ENCODE peak calls at places on chromosomes 16 and 17, in ten cellular contexts. T is AG10803, V is A549, Z is body of pancreas, A is tibial artery, F is right atrium auricular region, B is fibroblast of lung, O is tibial nerve, J is heart left ventricle, M is AG04450. U is an unnamed sample.

GRCh38 chr17:31467502-31468256 is 76.2 kb downstream of the RAB11FIP4 start:
- DNase-seq in T (no peak), V (no peak), Z (peak; percentile 44), A (no peak), F (no peak), B (no peak), O (no peak), J (no peak), M (no peak), U (no peak)

GRCh38 chr17:57735707-57736106 is 9.4 kb downstream of the CCDC182 start:
- DNase-seq in T (no peak), V (peak; percentile 42), Z (no peak), A (no peak), F (no peak), B (no peak), O (no peak), J (no peak), M (no peak), U (no peak)

GRCh38 chr17:47270946-47271705 is 17.5 kb downstream of the ITGB3 start:
- DNase-seq in T (no peak), V (no peak), Z (no peak), A (no peak), F (no peak), B (no peak), O (no peak), J (no peak), M (no peak), U (no peak)

GRCh38 chr17:16889088-16889465 is 82.8 kb downstream of the TNFRSF13B start:
- DNase-seq in T (no peak), V (no peak), Z (no peak), A (no peak), F (peak; percentile 26), B (no peak), O (no peak), J (no peak), M (no peak), U (no peak)

GRCh38 chr16:64321881-64322280 is 800.0 kb downstream of the CDH11 start:
- DNase-seq in T (no peak), V (no peak), Z (no peak), A (no peak), F (no peak), B (no peak), O (no peak), J (no peak), M (no peak), U (no peak)

GRCh38 chr16:69396187-69397061 is 10.6 kb upstream of the TERF2 start:
- DNase-seq in T (peak; percentile 97), V (peak; percentile 97), Z (peak; percentile 86), A (peak; percentile 80), F (peak; percentile 87), B (peak; percentile 84), O (peak; percentile 57), J (no peak), M (peak; percentile 92), U (peak; percentile 98)

GRCh38 chr17:17469996-17470395 is 6.8 kb upstream of the MED9 start:
- DNase-seq in T (no peak), V (no peak), Z (no peak), A (no peak), F (no peak), B (no peak), O (no peak), J (no peak), M (no peak), U (no peak)

GRCh38 chr17:10032142-10032541 is 127.1 kb upstream of the RCVRN start:
- DNase-seq in T (peak; percentile 31), V (no peak), Z (no peak), A (no peak), F (no peak), B (peak; percentile 1), O (no peak), J (no peak), M (no peak), U (no peak)

GRCh38 chr16:82824408-82824807 is 197.6 kb downstream of the CDH13 start:
- DNase-seq in T (no peak), V (peak; percentile 4), Z (no peak), A (no peak), F (no peak), B (peak; percentile 14), O (no peak), J (no peak), M (no peak), U (peak; percentile 20)

GRCh38 chr17:31869797-31870568 is 10.9 kb upstream of the COPRS start:
- DNase-seq in T (peak; percentile 13), V (no peak), Z (no peak), A (no peak), F (no peak), B (no peak), O (no peak), J (no peak), M (no peak), U (no peak)

GRCh38 chr17:38749222-38750043 is 1.3 kb upstream of the PCGF2 start:
- DNase-seq in T (peak; percentile 50), V (peak; percentile 92), Z (peak; percentile 64), A (peak; percentile 92), F (peak; percentile 91), B (peak; percentile 74), O (peak; percentile 77), J (peak; percentile 95), M (no peak), U (peak; percentile 66)

GRCh38 chr16:66905633-66906539 is 12.8 kb downstream of the CDH16 start:
- DNase-seq in T (no peak), V (no peak), Z (peak; percentile 57), A (no peak), F (no peak), B (no peak), O (no peak), J (peak; percentile 88), M (no peak), U (peak; percentile 36)

GRCh38 chr16:88759245-88759975 is 25.6 kb downstream of the PIEZO1 start:
- DNase-seq in T (no peak), V (no peak), Z (no peak), A (no peak), F (no peak), B (peak; percentile 28), O (no peak), J (no peak), M (no peak), U (peak; percentile 66)

GRCh38 chr17:41816637-41817320 is 4.0 kb downstream of the FKBP10 start:
- DNase-seq in T (no peak), V (no peak), Z (no peak), A (no peak), F (no peak), B (no peak), O (no peak), J (no peak), M (no peak), U (no peak)

GRCh38 chr17:32588982-32589381 is 102.2 kb downstream of the CDK5R1 start:
- DNase-seq in T (no peak), V (peak; percentile 34), Z (no peak), A (no peak), F (no peak), B (no peak), O (no peak), J (no peak), M (no peak), U (peak; percentile 5)

GRCh38 chr17:7122386-7122785 is 7.8 kb upstream of the ASGR2 start:
- DNase-seq in T (no peak), V (no peak), Z (no peak), A (no peak), F (no peak), B (no peak), O (no peak), J (no peak), M (no peak), U (peak; percentile 80)
- H3K4me3 ChIP-seq in T (no peak overlapping the region), V (no peak overlapping the region), Z (no peak overlapping the region), A (no peak overlapping the region), F (no peak overlapping the region), B (no peak overlapping the region), O (no peak overlapping the region), J (no peak overlapping the region), M (no peak overlapping the region), U (no peak overlapping the region)

DNA sequence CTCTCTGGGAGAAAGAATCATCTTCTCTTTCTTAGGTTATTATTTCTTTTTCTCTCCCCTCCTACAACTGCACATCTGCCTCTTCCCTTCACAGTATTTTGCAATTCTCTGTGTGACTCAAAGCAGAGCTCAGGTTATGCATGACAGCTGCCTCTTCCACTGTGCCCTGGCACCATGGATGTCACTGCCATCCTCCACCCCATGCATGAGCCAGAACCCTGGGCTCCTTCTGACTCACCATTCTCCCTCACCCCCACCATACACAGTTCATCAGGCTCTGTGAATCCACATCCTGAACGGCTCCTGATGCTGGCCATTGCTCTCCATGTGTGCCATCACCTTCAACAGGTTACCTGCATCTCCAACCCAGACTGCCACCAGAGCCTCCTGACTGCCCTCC is 23.9 kb downstream of the CA10 start:
- DNase-seq in T (no peak), V (no peak), Z (no peak), A (no peak), F (no peak), B (no peak), O (no peak), J (no peak), M (no peak), U (no peak)
- TF ChIP-seq CTCF in T (no peak), V (no peak), Z (no peak), A (no peak), F (no peak), B (no peak), O (no peak), J (no peak), M (no peak), U (no peak)

DNA sequence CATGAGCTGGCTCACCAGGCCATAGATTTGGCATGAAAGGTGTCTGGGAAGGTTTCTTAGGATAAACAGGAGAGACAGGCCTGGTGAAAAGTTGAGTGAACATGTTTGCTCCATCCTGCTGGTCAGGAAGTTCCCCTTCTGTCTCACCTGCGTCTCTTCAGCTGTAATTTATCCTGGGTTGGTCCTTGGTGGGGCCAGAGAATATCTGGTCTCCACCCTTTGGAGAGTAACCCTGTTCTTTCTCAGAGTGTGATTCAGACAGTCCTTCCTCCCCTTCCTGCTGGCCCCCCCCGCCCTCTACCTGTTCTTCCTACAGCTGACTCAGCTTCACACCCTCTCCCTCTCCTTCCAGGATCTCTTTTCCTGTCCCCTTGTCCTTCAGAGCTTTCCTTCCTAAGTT is 17.1 kb downstream of the MINK1 start:
- DNase-seq in T (no peak), V (no peak), Z (no peak), A (no peak), F (no peak), B (no peak), O (no peak), J (no peak), M (no peak), U (no peak)
- H3K4me3 ChIP-seq in T (no peak overlapping the region), V (no peak overlapping the region), Z (no peak overlapping the region), A (no peak overlapping the region), F (no peak overlapping the region), B (no peak overlapping the region), O (no peak overlapping the region), J (no peak overlapping the region), M (no peak overlapping the region), U (no peak overlapping the region)

DNA sequence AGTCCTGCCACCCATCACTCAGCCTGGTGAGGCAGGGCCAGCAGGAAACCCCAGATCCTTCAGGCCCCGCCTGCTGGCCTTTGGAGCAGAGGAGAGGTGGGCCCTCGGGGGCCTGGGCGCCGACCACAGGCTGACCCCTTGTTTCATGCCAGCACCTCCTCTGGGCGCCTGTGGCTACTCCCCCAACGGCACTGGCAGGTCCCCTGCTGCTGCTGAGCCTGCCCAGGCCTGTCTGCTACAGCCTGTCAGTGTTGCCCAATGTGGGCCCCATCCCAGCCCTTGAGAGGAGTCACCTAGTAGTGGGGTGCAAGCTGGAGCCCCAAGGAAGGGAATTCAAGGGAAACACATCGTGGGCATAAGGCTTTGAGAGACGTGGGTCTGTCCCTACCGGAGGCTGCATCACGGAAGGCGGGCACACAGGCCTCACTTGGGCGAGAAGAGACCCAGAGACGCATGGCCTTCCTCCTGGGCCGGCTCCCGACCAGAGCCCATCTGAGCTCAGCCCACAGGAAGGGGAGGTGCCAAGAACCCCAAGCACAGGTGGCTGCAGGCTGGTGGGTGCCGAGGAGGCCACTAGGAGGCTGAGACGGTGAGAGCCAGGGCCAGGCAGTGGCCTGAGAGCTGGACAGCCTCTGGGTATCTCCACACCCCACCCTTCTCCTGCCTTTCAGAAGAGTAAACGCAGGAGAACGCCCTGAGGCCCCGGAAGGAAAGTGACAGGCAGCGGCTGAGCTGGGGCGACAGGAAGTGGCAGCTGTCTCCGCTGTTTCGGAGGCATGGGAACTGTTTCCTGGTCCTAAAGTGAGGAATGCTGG is 8.1 kb upstream of the FASN start:
- DNase-seq in T (peak; percentile 39), V (peak; percentile 82), Z (no peak), A (no peak), F (no peak), B (peak; percentile 35), O (no peak), J (no peak), M (no peak), U (peak; percentile 53)
- TF ChIP-seq CTCF in T (peak; percentile 40), V (no peak), Z (no peak), A (no peak), F (no peak), B (peak; percentile 7), O (no peak), J (no peak), M (peak; percentile 45), U (peak; percentile 52)